ENCODE peak calls at places on chromosomes 1 and 21, in eight cellular contexts. U, P, N, L, M, F, O and Q are unnamed samples. For H3K27me3, the result is how much of the 10 kb centered on the place peaks cover.

GRCh38 chr1:184019066-184019465 is 18.5 kb downstream of the COLGALT2 start:
- DNase-seq in L (no peak), P (no peak), M (no peak), O (no peak), N (no peak), U (no peak), F (no peak), Q (no peak)

GRCh38 chr1:201138311-201138840 is 11.4 kb upstream of the ASCL5 start:
- DNase-seq in N (no peak), L (no peak), M (no peak), F (no peak), O (no peak), P (no peak), U (no peak), Q (no peak)

GRCh38 chr1:232422098-232422497 is 207.8 kb downstream of the SIPA1L2 start:
- DNase-seq in U (no peak), O (no peak), L (no peak), M (no peak), P (no peak), N (no peak), F (no peak), Q (no peak)

GRCh38 chr21:42939581-42940413 is 14.4 kb upstream of the ERVH48-1 start:
- DNase-seq in M (peak), L (peak), O (peak), F (no peak), U (peak), N (no peak), P (peak), Q (no peak)

GRCh38 chr1:32335951-32336867 is at the start of gene MARCKSL1:
- DNase-seq in P (peak), N (peak), L (peak), O (peak), F (no peak), M (peak), U (peak), Q (peak)

GRCh38 chr1:63615809-63616420 is 22.7 kb downstream of the PGM1 start:
- DNase-seq in F (no peak), P (peak), U (peak), L (peak), N (peak), O (peak), M (peak), Q (no peak)

GRCh38 chr1:44811714-44812151 is 3.4 kb downstream of the BTBD19 start:
- DNase-seq in L (no peak), P (peak), M (peak), F (no peak), O (peak), U (peak), N (no peak), Q (no peak)

GRCh38 chr1:172177849-172178248 is 242.6 kb upstream of the C1orf105 start:
- DNase-seq in P (no peak), M (no peak), U (no peak), L (no peak), N (no peak), F (no peak), O (no peak), Q (no peak)

GRCh38 chr1:47207811-47208373 is 18.1 kb upstream of the PDZK1IP1 start:
- DNase-seq in O (no peak), N (no peak), P (peak), M (no peak), U (no peak), L (no peak), F (no peak), Q (no peak)

GRCh38 chr21:17506936-17507335 is 5.9 kb upstream of the CXADR start:
- DNase-seq in N (no peak), M (no peak), O (no peak), U (no peak), F (no peak), P (no peak), L (no peak), Q (no peak)

GRCh38 chr21:17513214-17514123 is 626 bp downstream of the CXADR start:
- DNase-seq in L (no peak), M (peak), F (no peak), O (peak), N (peak), U (peak), P (no peak), Q (peak)

GRCh38 chr21:17514124-17514481 is 1.3 kb downstream of the CXADR start:
- DNase-seq in L (no peak), O (no peak), M (no peak), F (no peak), U (no peak), N (no peak), P (no peak), Q (no peak)

GRCh38 chr21:17512245-17513213 is at the start of gene CXADR:
- DNase-seq in F (no peak), N (peak), P (no peak), L (no peak), O (peak), U (peak), M (peak), Q (peak)
- TF ChIP-seq POLR2A in F (peak), N (peak), P (peak), L (no peak), O (peak), U (peak), M (peak), Q (peak)

GRCh38 chr1:62318320-62318755 is 896 bp downstream of the KANK4 start:
- DNase-seq in N (no peak), U (no peak), P (no peak), F (no peak), L (no peak), O (no peak), M (no peak), Q (no peak)
- H3K27me3 ChIP-seq in N (under half), U (under half), P (under half), F (under half), L (under half), O (under half), M (under half), Q (under half)

GRCh38 chr1:156727914-156728598 is at the start of gene METTL25B:
- DNase-seq in U (peak), N (peak), F (no peak), P (peak), L (peak), M (peak), O (peak), Q (peak)
- TF ChIP-seq POLR2A in U (no peak), N (no peak), F (no peak), P (no peak), L (no peak), M (peak), O (peak), Q (no peak)

DNA sequence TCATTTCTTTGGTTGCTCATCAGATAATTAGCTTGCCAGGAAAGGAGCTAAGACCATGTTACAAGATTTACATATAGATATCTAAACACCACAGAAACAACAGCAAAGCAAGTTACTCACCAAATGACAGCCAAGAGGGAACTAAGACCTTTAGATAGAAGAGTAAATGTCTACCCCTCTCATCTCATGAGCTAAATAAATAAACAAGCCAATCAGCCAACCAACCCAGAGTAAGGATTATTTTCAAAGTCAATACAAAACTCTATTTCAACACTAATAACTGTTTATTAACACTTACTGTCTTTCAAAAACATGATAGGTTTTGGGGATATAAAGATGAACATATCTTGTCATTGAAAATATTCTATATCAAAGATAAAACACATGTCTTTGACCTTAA is 474.7 kb downstream of the LMO4 start:
- DNase-seq in O (no peak), U (no peak), L (no peak), M (no peak), N (no peak), F (no peak), P (no peak), Q (no peak)
- H3K27me3 ChIP-seq in O (under half), U (under half), L (under half), M (under half), N (under half), F (under half), P (under half), Q (under half)